ENCODE peak calls at places on chromosomes 11 and 22, in six cellular contexts. One of them, this sample, is unnamed.

GRCh38 chr11:64258356-64258755 is 7.0 kb downstream of the PLCB3 start:
- DNase-seq in uterus: no peak
- DNase-seq in tibial nerve: no peak
- DNase-seq in stomach: no peak
- DNase-seq in Peyer's patch: no peak
- DNase-seq in A549: no peak
- DNase-seq in this sample: no peak

GRCh38 chr11:128903248-128904041 is 12.3 kb downstream of the KCNJ5 start:
- DNase-seq in Peyer's patch: peak
- DNase-seq in uterus: no peak
- DNase-seq in tibial nerve: no peak
- DNase-seq in stomach: no peak
- DNase-seq in A549: no peak
- DNase-seq in this sample: no peak

GRCh38 chr11:110712643-110713468 is 619 bp upstream of the ARHGAP20 start:
- DNase-seq in tibial nerve: peak
- DNase-seq in Peyer's patch: peak
- DNase-seq in uterus: peak
- DNase-seq in stomach: no peak
- DNase-seq in A549: no peak
- DNase-seq in this sample: peak

GRCh38 chr11:118918128-118918685 is 7.5 kb downstream of the BCL9L start:
- DNase-seq in Peyer's patch: peak
- DNase-seq in A549: peak
- DNase-seq in uterus: peak
- DNase-seq in stomach: peak
- DNase-seq in tibial nerve: peak
- DNase-seq in this sample: peak

GRCh38 chr11:132674161-132674560 is 858.1 kb downstream of the OPCML start:
- DNase-seq in stomach: no peak
- DNase-seq in Peyer's patch: no peak
- DNase-seq in A549: no peak
- DNase-seq in tibial nerve: no peak
- DNase-seq in uterus: peak
- DNase-seq in this sample: no peak

GRCh38 chr22:19942071-19942885 is 660 bp upstream of the TXNRD2 start:
- DNase-seq in Peyer's patch: peak
- DNase-seq in uterus: no peak
- DNase-seq in tibial nerve: no peak
- DNase-seq in stomach: no peak
- DNase-seq in A549: peak
- DNase-seq in this sample: peak

GRCh38 chr22:40387758-40388157 is 17.4 kb downstream of the SGSM3 start:
- DNase-seq in tibial nerve: no peak
- DNase-seq in A549: no peak
- DNase-seq in Peyer's patch: no peak
- DNase-seq in stomach: peak
- DNase-seq in uterus: no peak
- DNase-seq in this sample: no peak

GRCh38 chr22:23058481-23059336 is 11.6 kb upstream of the GNAZ start:
- DNase-seq in Peyer's patch: peak
- DNase-seq in A549: no peak
- DNase-seq in tibial nerve: no peak
- DNase-seq in stomach: peak
- DNase-seq in uterus: no peak
- DNase-seq in this sample: peak

GRCh38 chr11:85076535-85077330 is 550.4 kb downstream of the DLG2 start:
- DNase-seq in A549: no peak
- DNase-seq in Peyer's patch: no peak
- DNase-seq in stomach: no peak
- DNase-seq in tibial nerve: no peak
- DNase-seq in uterus: no peak
- DNase-seq in this sample: no peak

GRCh38 chr11:65588199-65589054 is 7.2 kb downstream of the KCNK7 start:
- DNase-seq in tibial nerve: no peak
- DNase-seq in Peyer's patch: peak
- DNase-seq in stomach: peak
- DNase-seq in A549: peak
- DNase-seq in uterus: peak
- DNase-seq in this sample: peak
- H3K27ac ChIP-seq in tibial nerve: peak
- H3K27ac ChIP-seq in Peyer's patch: peak
- H3K27ac ChIP-seq in stomach: peak
- H3K27ac ChIP-seq in A549: peak
- H3K27ac ChIP-seq in uterus: peak
- H3K27ac ChIP-seq in this sample: peak

GRCh38 chr11:62505112-62505783 is 41.4 kb downstream of the AHNAK start:
- DNase-seq in stomach: no peak
- DNase-seq in tibial nerve: no peak
- DNase-seq in Peyer's patch: no peak
- DNase-seq in A549: no peak
- DNase-seq in uterus: peak
- DNase-seq in this sample: no peak
- H3K4me3 ChIP-seq in stomach: peak
- H3K4me3 ChIP-seq in tibial nerve: peak
- H3K4me3 ChIP-seq in Peyer's patch: peak
- H3K4me3 ChIP-seq in A549: no peak
- H3K4me3 ChIP-seq in uterus: no peak
- H3K4me3 ChIP-seq in this sample: no peak

GRCh38 chr22:44046485-44047141 is 22.5 kb downstream of the PARVB start:
- DNase-seq in A549: no peak
- DNase-seq in uterus: no peak
- DNase-seq in Peyer's patch: no peak
- DNase-seq in stomach: no peak
- DNase-seq in tibial nerve: no peak
- DNase-seq in this sample: peak

GRCh38 chr22:44049369-44050231 is 25.5 kb downstream of the PARVB start:
- DNase-seq in tibial nerve: no peak
- DNase-seq in stomach: no peak
- DNase-seq in A549: no peak
- DNase-seq in Peyer's patch: no peak
- DNase-seq in uterus: no peak
- DNase-seq in this sample: peak

GRCh38 chr22:44050766-44051747 is 27.0 kb downstream of the PARVB start:
- DNase-seq in A549: no peak
- DNase-seq in uterus: no peak
- DNase-seq in stomach: no peak
- DNase-seq in Peyer's patch: no peak
- DNase-seq in tibial nerve: no peak
- DNase-seq in this sample: no peak

GRCh38 chr22:44045171-44045570 is 21.1 kb downstream of the PARVB start:
- DNase-seq in Peyer's patch: no peak
- DNase-seq in uterus: no peak
- DNase-seq in tibial nerve: no peak
- DNase-seq in A549: no peak
- DNase-seq in stomach: no peak
- DNase-seq in this sample: no peak

GRCh38 chr22:44047891-44048301 is 23.8 kb downstream of the PARVB start:
- DNase-seq in stomach: no peak
- DNase-seq in Peyer's patch: no peak
- DNase-seq in A549: no peak
- DNase-seq in tibial nerve: no peak
- DNase-seq in uterus: no peak
- DNase-seq in this sample: no peak
- TF ChIP-seq POLR2A in stomach: no peak
- TF ChIP-seq POLR2A in Peyer's patch: no peak
- TF ChIP-seq POLR2A in A549: no peak
- TF ChIP-seq POLR2A in tibial nerve: no peak
- TF ChIP-seq POLR2A in uterus: no peak
- TF ChIP-seq POLR2A in this sample: no peak

GRCh38 chr11:7457211-7457610 is 28.1 kb upstream of the OLFML1 start:
- DNase-seq in A549: no peak
- DNase-seq in stomach: no peak
- DNase-seq in tibial nerve: no peak
- DNase-seq in Peyer's patch: no peak
- DNase-seq in uterus: no peak
- DNase-seq in this sample: no peak

GRCh38 chr11:7467652-7468051 is 17.7 kb upstream of the OLFML1 start:
- DNase-seq in A549: no peak
- DNase-seq in stomach: no peak
- DNase-seq in Peyer's patch: no peak
- DNase-seq in uterus: no peak
- DNase-seq in tibial nerve: no peak
- DNase-seq in this sample: no peak

DNA sequence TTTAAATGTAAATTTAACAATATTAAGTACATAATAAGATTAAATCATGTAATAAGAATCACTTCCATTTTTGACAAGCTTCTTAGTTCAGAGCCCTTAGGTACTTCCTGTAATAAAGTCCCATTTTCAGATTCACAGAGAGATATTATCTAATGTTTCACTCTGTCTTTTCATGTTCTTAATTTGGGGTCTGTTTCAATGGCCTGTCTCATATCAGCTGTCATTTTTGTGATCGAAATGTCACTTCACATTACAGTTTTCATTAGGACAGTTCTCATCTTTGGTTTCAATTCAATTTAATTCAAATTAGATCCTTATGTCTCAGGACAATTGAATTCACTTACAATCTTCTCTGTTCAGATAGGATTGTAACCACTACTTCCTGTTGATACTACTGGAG is 22.6 kb upstream of the OLFML1 start:
- DNase-seq in A549: no peak
- DNase-seq in stomach: no peak
- DNase-seq in Peyer's patch: no peak
- DNase-seq in uterus: no peak
- DNase-seq in tibial nerve: no peak
- DNase-seq in this sample: no peak
- H3K27ac ChIP-seq in A549: no peak
- H3K27ac ChIP-seq in stomach: no peak
- H3K27ac ChIP-seq in Peyer's patch: no peak
- H3K27ac ChIP-seq in uterus: no peak
- H3K27ac ChIP-seq in tibial nerve: no peak
- H3K27ac ChIP-seq in this sample: no peak

DNA sequence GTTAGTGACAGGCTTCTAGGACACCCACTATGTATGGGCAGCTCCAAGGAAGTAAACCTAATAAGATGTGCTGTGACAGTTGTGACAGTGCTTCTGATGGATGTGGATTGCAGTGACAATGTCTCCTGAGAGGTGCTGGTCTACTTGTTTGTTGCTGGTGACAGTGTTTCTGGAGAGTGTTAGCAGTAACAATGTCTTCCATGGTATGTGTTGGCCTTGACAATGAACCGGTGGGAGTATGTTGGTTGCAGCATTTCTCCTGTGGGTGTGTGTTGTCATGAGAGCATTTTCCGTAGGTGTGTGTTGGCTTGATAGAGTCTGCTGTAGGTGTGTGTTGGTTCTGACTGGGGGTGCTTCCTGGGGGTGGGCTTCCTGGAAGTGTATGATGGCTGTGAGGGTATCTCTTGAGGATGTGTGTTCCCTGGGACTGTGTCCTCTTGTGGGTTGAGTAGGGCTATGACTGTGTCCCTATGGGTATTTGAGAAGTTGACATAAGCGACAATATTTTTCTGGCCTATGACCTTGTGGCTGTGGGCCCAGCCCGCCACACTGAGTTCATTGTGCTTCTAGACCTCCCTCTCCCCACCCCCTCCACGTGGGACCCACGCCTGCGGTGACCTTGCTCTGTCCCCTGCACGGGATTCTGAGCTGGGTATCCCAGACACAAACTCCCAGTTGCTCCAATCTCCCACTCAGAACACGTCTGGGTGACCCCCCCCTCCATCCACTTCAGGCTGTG is 1.2 kb downstream of the DCHS1 start:
- DNase-seq in stomach: no peak
- DNase-seq in tibial nerve: no peak
- DNase-seq in A549: no peak
- DNase-seq in Peyer's patch: no peak
- DNase-seq in uterus: no peak
- DNase-seq in this sample: peak
- H3K4me3 ChIP-seq in stomach: peak
- H3K4me3 ChIP-seq in tibial nerve: peak
- H3K4me3 ChIP-seq in A549: no peak
- H3K4me3 ChIP-seq in Peyer's patch: peak
- H3K4me3 ChIP-seq in uterus: peak
- H3K4me3 ChIP-seq in this sample: no peak